ENCODE peak calls at places on chromosomes 6 and 20, in ten cellular contexts. Q, G, E, V, U, F, R, S, P and C are unnamed samples.

GRCh38 chr6:44456070-44456965 is 68.8 kb downstream of the CDC5L start:
- DNase-seq in F (peak), V (no peak), R (no peak), U (peak), Q (peak), S (peak), E (peak), G (peak), P (no peak), C (peak)

GRCh38 chr6:38771111-38771694 is 56.1 kb downstream of the DNAH8 start:
- DNase-seq in E (peak), U (no peak), R (no peak), Q (no peak), F (no peak), V (no peak), P (no peak), G (no peak), S (peak), C (no peak)

GRCh38 chr20:53900380-53900999 is 169.9 kb downstream of the BCAS1 start:
- DNase-seq in Q (no peak), R (no peak), E (peak), V (no peak), P (no peak), F (no peak), G (peak), U (no peak), S (peak), C (no peak)

GRCh38 chr6:3457710-3458605 is 1.1 kb upstream of the SLC22A23 start:
- DNase-seq in G (no peak), V (no peak), E (peak), R (no peak), U (peak), F (peak), Q (peak), S (peak), P (no peak), C (peak)

GRCh38 chr6:11230158-11231107 is 2.0 kb downstream of the NEDD9 start:
- DNase-seq in R (no peak), P (no peak), U (no peak), V (no peak), Q (no peak), S (peak), G (no peak), F (peak), E (no peak), C (no peak)

GRCh38 chr6:84072452-84072997 is 39.0 kb downstream of the MRAP2 start:
- DNase-seq in V (no peak), S (no peak), R (no peak), E (no peak), P (no peak), F (no peak), G (no peak), Q (no peak), U (no peak), C (no peak)

GRCh38 chr20:46350201-46350985 is 42.1 kb upstream of the CDH22 start:
- DNase-seq in V (no peak), Q (no peak), F (no peak), U (no peak), P (no peak), G (no peak), R (no peak), S (peak), E (peak), C (no peak)

GRCh38 chr6:23137596-23137995 is 568.2 kb downstream of the HDGFL1 start:
- DNase-seq in R (no peak), E (peak), F (no peak), V (no peak), P (no peak), U (no peak), G (no peak), Q (no peak), S (peak), C (no peak)

GRCh38 chr20:46348231-46348803 is 40.0 kb upstream of the CDH22 start:
- DNase-seq in P (no peak), G (peak), U (no peak), S (no peak), V (no peak), F (no peak), E (peak), Q (peak), R (no peak), C (no peak)

GRCh38 chr6:151022492-151022891 is 157.0 kb downstream of the MTHFD1L start:
- DNase-seq in R (no peak), U (no peak), G (no peak), Q (no peak), P (no peak), V (no peak), S (no peak), E (no peak), F (no peak), C (no peak)

GRCh38 chr6:136719280-136720044 is 72.8 kb downstream of the MAP3K5 start:
- DNase-seq in P (no peak), G (no peak), R (no peak), U (no peak), F (no peak), S (no peak), V (no peak), E (no peak), Q (no peak), C (no peak)

GRCh38 chr6:26235240-26235730 is 129.7 kb upstream of the BTN3A2 start:
- DNase-seq in Q (no peak), F (no peak), S (no peak), E (peak), P (no peak), V (no peak), R (no peak), U (no peak), G (no peak), C (no peak)

GRCh38 chr6:106648651-106649308 is 19.4 kb downstream of the QRSL1 start:
- DNase-seq in V (no peak), P (no peak), F (no peak), G (no peak), S (no peak), R (no peak), E (no peak), U (no peak), Q (no peak), C (no peak)

GRCh38 chr6:80439721-80440488 is 333.4 kb downstream of the BCKDHB start:
- DNase-seq in V (no peak), P (no peak), G (no peak), E (no peak), Q (no peak), S (peak), F (peak), R (no peak), U (no peak), C (no peak)

GRCh38 chr6:163180874-163181541 is 233.5 kb upstream of the QKI start:
- DNase-seq in E (peak), Q (peak), G (no peak), U (no peak), F (peak), V (no peak), S (peak), R (no peak), P (peak), C (no peak)

GRCh38 chr6:128657181-128657580 is 136.8 kb upstream of the PTPRK start:
- DNase-seq in S (peak), F (no peak), G (no peak), U (no peak), Q (no peak), V (no peak), P (no peak), E (no peak), R (no peak), C (no peak)

GRCh38 chr6:14728396-14729024 is 517.4 kb upstream of the JARID2 start:
- DNase-seq in E (peak), V (no peak), F (peak), R (no peak), P (no peak), G (no peak), Q (no peak), S (no peak), U (no peak), C (no peak)

GRCh38 chr6:14910692-14911547 is 334.9 kb upstream of the JARID2 start:
- DNase-seq in P (peak), G (no peak), F (peak), V (peak), E (peak), S (no peak), Q (no peak), U (no peak), R (no peak), C (no peak)

GRCh38 chr20:40741507-40742106 is 52.6 kb upstream of the MAFB start:
- DNase-seq in P (no peak), E (peak), R (no peak), U (peak), S (peak), V (peak), Q (peak), F (peak), G (peak), C (no peak)

GRCh38 chr6:138159246-138159645 is 2.5 kb upstream of the ARFGEF3 start:
- DNase-seq in U (no peak), G (no peak), V (no peak), F (no peak), S (no peak), E (no peak), Q (no peak), R (no peak), P (no peak), C (no peak)

GRCh38 chr6:154931741-154932424 is 63.2 kb upstream of the TIAM2 start:
- DNase-seq in F (no peak), E (peak), S (no peak), R (no peak), G (no peak), V (no peak), U (no peak), P (no peak), Q (no peak), C (no peak)

GRCh38 chr6:54481096-54481495 is 172.9 kb downstream of the TINAG start:
- DNase-seq in U (no peak), Q (no peak), V (no peak), F (peak), E (peak), R (no peak), P (no peak), S (peak), G (no peak), C (no peak)

GRCh38 chr20:38153401-38153800 is 11.7 kb downstream of the TGM2 start:
- DNase-seq in P (no peak), G (peak), V (no peak), R (no peak), E (no peak), S (no peak), U (no peak), F (no peak), Q (no peak), C (no peak)

GRCh38 chr6:42468273-42468672 is 16.5 kb upstream of the TRERF1 start:
- DNase-seq in P (no peak), F (no peak), V (no peak), Q (no peak), G (no peak), S (no peak), R (no peak), E (no peak), U (no peak), C (no peak)

GRCh38 chr6:108105584-108105983 is 31.0 kb upstream of the OSTM1 start:
- DNase-seq in V (no peak), Q (no peak), P (no peak), U (no peak), R (no peak), E (peak), S (no peak), F (no peak), G (no peak), C (no peak)

GRCh38 chr6:108544586-108544985 is 16.1 kb upstream of the FOXO3 start:
- DNase-seq in S (no peak), U (no peak), V (no peak), R (no peak), E (peak), F (no peak), P (no peak), G (no peak), Q (no peak), C (no peak)

GRCh38 chr6:105515054-105515453 is 112.2 kb upstream of the PREP start:
- DNase-seq in F (no peak), Q (no peak), U (peak), P (no peak), G (no peak), S (no peak), V (no peak), E (no peak), R (no peak), C (no peak)

GRCh38 chr6:49269190-49269589 is 193.9 kb downstream of the MMUT start:
- DNase-seq in P (no peak), F (no peak), S (no peak), R (no peak), E (no peak), G (no peak), U (no peak), V (no peak), Q (no peak), C (no peak)

GRCh38 chr6:37665309-37665708 is 32.4 kb downstream of the MDGA1 start:
- DNase-seq in R (no peak), P (no peak), F (no peak), U (peak), E (no peak), Q (no peak), S (no peak), V (no peak), G (no peak), C (no peak)

GRCh38 chr20:58271596-58272460 is 37.7 kb upstream of the RAB22A start:
- DNase-seq in R (no peak), G (no peak), V (no peak), E (no peak), Q (no peak), S (no peak), P (no peak), U (no peak), F (no peak), C (no peak)

GRCh38 chr20:20690676-20691476 is 21.6 kb downstream of the RALGAPA2 start:
- DNase-seq in E (peak), F (no peak), G (no peak), Q (no peak), S (no peak), R (no peak), V (no peak), P (no peak), U (no peak), C (no peak)

GRCh38 chr6:79375635-79376425 is 141.3 kb upstream of the HMGN3 start:
- DNase-seq in R (no peak), V (no peak), F (no peak), S (no peak), G (no peak), P (no peak), Q (no peak), E (no peak), U (no peak), C (no peak)

GRCh38 chr20:403582-403957 is 4.5 kb upstream of the RBCK1 start:
- DNase-seq in E (no peak), S (no peak), R (no peak), P (no peak), Q (no peak), V (no peak), U (no peak), G (no peak), F (no peak), C (no peak)

GRCh38 chr6:168607272-168608112 is 166.5 kb downstream of the SMOC2 start:
- DNase-seq in R (no peak), Q (peak), V (no peak), F (no peak), U (peak), G (no peak), P (no peak), E (no peak), S (no peak), C (no peak)

GRCh38 chr20:25484911-25485511 is 77.5 kb downstream of the GINS1 start:
- DNase-seq in U (no peak), G (no peak), F (no peak), R (no peak), S (peak), P (no peak), Q (no peak), E (peak), V (no peak), C (peak)

GRCh38 chr6:7895125-7895423 is 15.5 kb downstream of the TXNDC5 start:
- DNase-seq in P (no peak), Q (no peak), U (no peak), S (no peak), G (no peak), F (peak), V (no peak), E (no peak), R (no peak), C (no peak)

GRCh38 chr20:35560105-35560511 is 18.2 kb downstream of the ERGIC3 start:
- DNase-seq in E (no peak), P (no peak), G (no peak), S (no peak), U (no peak), Q (no peak), R (no peak), F (peak), V (no peak), C (no peak)